ENCODE peak calls at places on chromosome 22, in four cellular contexts. Y is body of pancreas, Z is lower leg skin, A is neural crest cell. E is an unnamed sample.

GRCh38 chr22:49372111-49372529 is 455.6 kb downstream of the BRD1 start:
- DNase-seq in Y (no peak), Z (peak; percentile 80), A (no peak), E (no peak)

GRCh38 chr22:47146391-47146790 is 383.9 kb downstream of the TBC1D22A start:
- DNase-seq in Y (no peak), Z (no peak), A (no peak), E (no peak)

GRCh38 chr22:49735411-49736311 is 92.0 kb downstream of the BRD1 start:
- DNase-seq in Y (no peak), Z (peak; percentile 66), A (peak; percentile 53), E (no peak)

GRCh38 chr22:43777204-43777671 is 34.9 kb downstream of the EFCAB6 start:
- DNase-seq in Y (no peak), Z (no peak), A (no peak), E (no peak)

GRCh38 chr22:29727248-29727551 is 7.4 kb downstream of the CABP7 start:
- DNase-seq in Y (peak; percentile 49), Z (no peak), A (peak; percentile 51), E (peak; percentile 65)

GRCh38 chr22:50677493-50678217 is 5.0 kb downstream of the SHANK3 start:
- DNase-seq in Y (no peak), Z (peak; percentile 59), A (no peak), E (no peak)

GRCh38 chr22:19568337-19569311 is 44.4 kb upstream of the CLDN5 start:
- DNase-seq in Y (no peak), Z (no peak), A (no peak), E (no peak)

GRCh38 chr22:49402169-49402568 is 425.5 kb downstream of the BRD1 start:
- DNase-seq in Y (no peak), Z (peak; percentile 9), A (no peak), E (no peak)

GRCh38 chr22:19855504-19856409 is 1.1 kb upstream of the GNB1L start:
- DNase-seq in Y (peak; percentile 76), Z (peak; percentile 91), A (no peak), E (peak; percentile 49)

GRCh38 chr22:29263791-29264216 is 4.0 kb downstream of the RHBDD3 start:
- DNase-seq in Y (peak; percentile 84), Z (peak; percentile 81), A (no peak), E (no peak)

GRCh38 chr22:49476176-49476575 is 351.5 kb downstream of the BRD1 start:
- DNase-seq in Y (no peak), Z (no peak), A (no peak), E (no peak)

GRCh38 chr22:44542561-44543222 is 44.7 kb upstream of the RTL6 start:
- DNase-seq in Y (no peak), Z (peak; percentile 80), A (no peak), E (no peak)

GRCh38 chr22:44409211-44409648 is 88.8 kb downstream of the RTL6 start:
- DNase-seq in Y (no peak), Z (peak; percentile 64), A (no peak), E (no peak)

GRCh38 chr22:50317674-50318073 is 9.1 kb downstream of the DENND6B start:
- DNase-seq in Y (no peak), Z (no peak), A (no peak), E (no peak)

GRCh38 chr22:46029036-46029435 is 52.1 kb upstream of the WNT7B start:
- DNase-seq in Y (peak; percentile 3), Z (no peak), A (no peak), E (no peak)

GRCh38 chr22:24171822-24172221 is 9.5 kb upstream of the SUSD2 start:
- DNase-seq in Y (no peak), Z (no peak), A (no peak), E (no peak)

GRCh38 chr22:24498826-24499225 is 3.7 kb downstream of the UPB1 start:
- DNase-seq in Y (no peak), Z (no peak), A (no peak), E (no peak)

GRCh38 chr22:29165336-29166060 is 40.2 kb upstream of the EMID1 start:
- DNase-seq in Y (no peak), Z (no peak), A (no peak), E (no peak)

GRCh38 chr22:45212992-45213751 is 27.5 kb downstream of the KIAA0930 start:
- DNase-seq in Y (no peak), Z (no peak), A (no peak), E (no peak)

GRCh38 chr22:19802881-19803735 is 42.5 kb downstream of the TBX1 start:
- DNase-seq in Y (no peak), Z (no peak), A (no peak), E (no peak)

GRCh38 chr22:31578171-31578570 is 81.8 kb downstream of the SFI1 start:
- DNase-seq in Y (no peak), Z (peak; percentile 48), A (no peak), E (no peak)

GRCh38 chr22:23219787-23220484 is 39.6 kb downstream of the BCR start:
- DNase-seq in Y (peak; percentile 40), Z (no peak), A (no peak), E (peak; percentile 64)

GRCh38 chr22:45709866-45710265 is 38.2 kb downstream of the ATXN10 start:
- DNase-seq in Y (no peak), Z (no peak), A (no peak), E (no peak)

GRCh38 chr22:19757140-19757984 is 3.2 kb upstream of the TBX1 start:
- DNase-seq in Y (no peak), Z (no peak), A (no peak), E (no peak)

GRCh38 chr22:42863349-42863911 is 6.4 kb upstream of the ARFGAP3 start:
- DNase-seq in Y (no peak), Z (no peak), A (no peak), E (peak; percentile 43)

GRCh38 chr22:46934746-46935491 is 172.5 kb downstream of the TBC1D22A start:
- DNase-seq in Y (peak; percentile 58), Z (no peak), A (no peak), E (peak; percentile 66)

GRCh38 chr22:45341503-45341902 is 31.8 kb downstream of the FAM118A start:
- DNase-seq in Y (no peak), Z (no peak), A (no peak), E (no peak)

GRCh38 chr22:43207849-43208702 is 21.1 kb upstream of the TTLL12 start:
- DNase-seq in Y (no peak), Z (no peak), A (no peak), E (no peak)

GRCh38 chr22:46937185-46937584 is 174.7 kb downstream of the TBC1D22A start:
- DNase-seq in Y (no peak), Z (peak; percentile 34), A (no peak), E (no peak)

GRCh38 chr22:23110190-23110921 is 31.4 kb downstream of the RSPH14 start:
- DNase-seq in Y (no peak), Z (no peak), A (no peak), E (no peak)

GRCh38 chr22:48754611-48755331 is 1072.9 kb downstream of the BRD1 start:
- DNase-seq in Y (no peak), Z (peak; percentile 65), A (peak; percentile 0), E (no peak)

GRCh38 chr22:24230911-24231656 is 13.8 kb downstream of the GGT5 start:
- DNase-seq in Y (peak; percentile 79), Z (no peak), A (peak; percentile 52), E (peak; percentile 67)

GRCh38 chr22:47154621-47155081 is 392.2 kb downstream of the TBC1D22A start:
- DNase-seq in Y (peak; percentile 97), Z (no peak), A (no peak), E (no peak)

GRCh38 chr22:23088199-23088604 is 17.9 kb downstream of the GNAZ start:
- DNase-seq in Y (no peak), Z (no peak), A (no peak), E (peak; percentile 83)

GRCh38 chr22:49975543-49976389 is 15.2 kb downstream of the PIM3 start:
- DNase-seq in Y (peak; percentile 4), Z (peak; percentile 83), A (peak; percentile 9), E (no peak)

GRCh38 chr22:42752230-42752746 is 31.6 kb upstream of the A4GALT start:
- DNase-seq in Y (no peak), Z (no peak), A (no peak), E (no peak)

GRCh38 chr22:23249506-23250423 is 69.5 kb downstream of the BCR start:
- DNase-seq in Y (no peak), Z (no peak), A (no peak), E (no peak)

DNA sequence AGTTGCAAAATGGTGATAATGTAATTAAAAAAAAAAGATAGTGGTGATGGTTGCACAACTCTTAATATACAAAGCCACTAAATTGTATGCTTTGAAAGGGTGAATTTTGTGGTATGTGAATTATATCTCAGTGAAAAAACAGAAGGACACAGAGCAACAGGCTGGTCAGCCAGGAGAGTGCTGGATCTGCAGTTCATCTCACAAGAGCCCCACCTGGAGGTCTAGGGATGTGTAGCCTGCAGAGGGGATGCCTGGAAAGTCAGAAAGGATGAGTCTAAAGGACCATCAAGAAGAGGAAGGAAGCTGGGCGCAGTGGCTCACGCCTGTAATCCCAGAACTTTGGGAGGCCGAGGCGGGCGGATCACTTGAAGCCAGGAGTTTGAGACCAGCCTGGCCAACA is 9.0 kb downstream of the POLR3H start:
- DNase-seq in Y (no peak), Z (no peak), A (no peak), E (no peak)
- TF ChIP-seq CTCF in Y (no peak), Z (no peak), A (peak; percentile 32), E (no peak)

GRCh38 chr22:37768273-37768672 is 39.5 kb upstream of the GCAT start:
- DNase-seq in Y (no peak), Z (no peak), A (no peak), E (no peak)
- TF ChIP-seq CTCF in Y (no peak), Z (no peak), A (peak; percentile 46), E (peak; percentile 29)

DNA sequence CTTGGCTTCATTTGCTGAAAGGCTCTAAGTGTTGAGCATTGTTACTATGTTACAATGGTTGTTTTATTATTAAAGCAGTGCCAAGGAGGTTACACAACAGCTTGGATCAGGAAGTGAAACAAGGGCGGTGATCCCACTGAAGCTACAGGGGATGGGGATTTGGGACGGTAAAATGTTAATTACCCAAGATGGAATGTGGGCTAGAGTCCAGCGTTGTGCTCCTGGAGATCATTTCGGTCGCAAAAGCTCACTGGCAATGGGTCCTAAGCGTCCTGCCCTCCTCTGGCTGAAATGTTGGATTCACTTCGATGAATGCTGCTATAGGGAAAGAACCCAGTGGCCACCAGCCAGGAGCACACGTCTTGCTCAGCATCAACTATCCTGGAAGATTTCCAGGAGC is 48.3 kb downstream of the FAM83F start:
- DNase-seq in Y (peak; percentile 71), Z (no peak), A (no peak), E (no peak)
- TF ChIP-seq CTCF in Y (no peak), Z (no peak), A (no peak), E (no peak)

DNA sequence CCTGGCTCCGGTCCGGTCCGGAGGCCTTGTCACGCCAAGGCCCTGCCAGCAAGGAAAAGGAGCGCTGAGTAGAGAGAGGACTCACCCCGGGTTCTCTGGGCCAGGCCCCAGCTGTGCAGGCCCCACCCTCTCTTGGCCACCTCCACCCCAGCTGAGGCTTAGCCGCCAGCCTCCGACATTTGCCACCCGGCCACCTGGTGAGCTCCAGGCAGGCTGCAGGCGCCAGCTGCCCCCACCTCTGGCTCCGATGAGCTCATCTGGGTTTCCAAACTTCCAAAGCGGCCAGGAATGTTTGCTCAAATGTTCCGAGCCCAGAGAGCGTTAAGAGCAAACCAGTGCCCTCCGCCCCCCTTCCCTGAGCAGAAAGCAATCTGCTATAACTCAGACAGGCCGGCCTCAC is 9.0 kb upstream of the MN1 start:
- DNase-seq in Y (peak; percentile 59), Z (no peak), A (no peak), E (no peak)
- TF ChIP-seq CTCF in Y (no peak), Z (no peak), A (no peak), E (no peak)